ENCODE peak calls at places on chromosomes 12 and 14, in six cellular contexts. One of them, this sample, is unnamed.

GRCh38 chr12:92271341-92271740 is 125.7 kb upstream of the BTG1 start:
- DNase-seq in fibroblast of pulmonary artery: no peak
- DNase-seq in lower leg skin: no peak
- DNase-seq in thoracic aorta: no peak
- DNase-seq in fibroblast of lung: no peak
- DNase-seq in fibroblast of mammary gland: no peak
- DNase-seq in this sample: no peak

GRCh38 chr12:60195483-60195882 is 599.7 kb downstream of the SLC16A7 start:
- DNase-seq in fibroblast of pulmonary artery: no peak
- DNase-seq in lower leg skin: no peak
- DNase-seq in thoracic aorta: no peak
- DNase-seq in fibroblast of lung: no peak
- DNase-seq in fibroblast of mammary gland: no peak
- DNase-seq in this sample: no peak

GRCh38 chr14:24911324-24912095 is 138.4 kb downstream of the STXBP6 start:
- DNase-seq in fibroblast of pulmonary artery: peak; percentile 91
- DNase-seq in lower leg skin: no peak
- DNase-seq in thoracic aorta: no peak
- DNase-seq in fibroblast of lung: peak; percentile 91
- DNase-seq in fibroblast of mammary gland: peak; percentile 88
- DNase-seq in this sample: no peak

GRCh38 chr14:74248036-74248435 is 8.8 kb downstream of the VSX2 start:
- DNase-seq in fibroblast of pulmonary artery: no peak
- DNase-seq in lower leg skin: no peak
- DNase-seq in thoracic aorta: no peak
- DNase-seq in fibroblast of lung: no peak
- DNase-seq in fibroblast of mammary gland: no peak
- DNase-seq in this sample: no peak

GRCh38 chr14:99233222-99234035 is 38.6 kb downstream of the BCL11B start:
- DNase-seq in fibroblast of pulmonary artery: no peak
- DNase-seq in lower leg skin: no peak
- DNase-seq in thoracic aorta: no peak
- DNase-seq in fibroblast of lung: no peak
- DNase-seq in fibroblast of mammary gland: no peak
- DNase-seq in this sample: no peak

GRCh38 chr14:74525361-74525851 is 31.8 kb downstream of the ISCA2 start:
- DNase-seq in fibroblast of pulmonary artery: no peak
- DNase-seq in lower leg skin: no peak
- DNase-seq in thoracic aorta: no peak
- DNase-seq in fibroblast of lung: no peak
- DNase-seq in fibroblast of mammary gland: no peak
- DNase-seq in this sample: no peak

GRCh38 chr12:2666846-2667245 is 127.9 kb upstream of the FKBP4 start:
- DNase-seq in fibroblast of pulmonary artery: no peak
- DNase-seq in lower leg skin: no peak
- DNase-seq in thoracic aorta: no peak
- DNase-seq in fibroblast of lung: no peak
- DNase-seq in fibroblast of mammary gland: no peak
- DNase-seq in this sample: no peak

GRCh38 chr12:105922670-105923102 is 216.1 kb downstream of the NUAK1 start:
- DNase-seq in fibroblast of pulmonary artery: peak; percentile 59
- DNase-seq in lower leg skin: no peak
- DNase-seq in thoracic aorta: no peak
- DNase-seq in fibroblast of lung: peak; percentile 73
- DNase-seq in fibroblast of mammary gland: peak; percentile 47
- DNase-seq in this sample: no peak

GRCh38 chr14:106844608-106845285 is 1318.4 kb downstream of the TMEM121 start:
- DNase-seq in fibroblast of pulmonary artery: no peak
- DNase-seq in lower leg skin: peak; percentile 94
- DNase-seq in thoracic aorta: no peak
- DNase-seq in fibroblast of lung: no peak
- DNase-seq in fibroblast of mammary gland: peak; percentile 18
- DNase-seq in this sample: peak; percentile 65

GRCh38 chr14:46663382-46663781 is 11.8 kb upstream of the RPL10L start:
- DNase-seq in fibroblast of pulmonary artery: no peak
- DNase-seq in lower leg skin: no peak
- DNase-seq in thoracic aorta: no peak
- DNase-seq in fibroblast of lung: no peak
- DNase-seq in fibroblast of mammary gland: no peak
- DNase-seq in this sample: no peak

GRCh38 chr14:104735830-104736642 is 12.0 kb downstream of the ADSS1 start:
- DNase-seq in fibroblast of pulmonary artery: peak; percentile 75
- DNase-seq in lower leg skin: peak; percentile 96
- DNase-seq in thoracic aorta: peak; percentile 71
- DNase-seq in fibroblast of lung: peak; percentile 85
- DNase-seq in fibroblast of mammary gland: no peak
- DNase-seq in this sample: no peak

GRCh38 chr14:68172216-68172615 is 352.6 kb downstream of the RAD51B start:
- DNase-seq in fibroblast of pulmonary artery: no peak
- DNase-seq in lower leg skin: no peak
- DNase-seq in thoracic aorta: no peak
- DNase-seq in fibroblast of lung: no peak
- DNase-seq in fibroblast of mammary gland: no peak
- DNase-seq in this sample: no peak

GRCh38 chr12:46808317-46808716 is 17.5 kb downstream of the SLC38A4 start:
- DNase-seq in fibroblast of pulmonary artery: no peak
- DNase-seq in lower leg skin: no peak
- DNase-seq in thoracic aorta: no peak
- DNase-seq in fibroblast of lung: no peak
- DNase-seq in fibroblast of mammary gland: no peak
- DNase-seq in this sample: no peak

GRCh38 chr12:116280590-116281290 is 3.2 kb upstream of the MED13L start:
- DNase-seq in fibroblast of pulmonary artery: no peak
- DNase-seq in lower leg skin: no peak
- DNase-seq in thoracic aorta: no peak
- DNase-seq in fibroblast of lung: no peak
- DNase-seq in fibroblast of mammary gland: no peak
- DNase-seq in this sample: no peak

GRCh38 chr12:50568338-50569155 is 63.8 kb downstream of the DIP2B start:
- DNase-seq in fibroblast of pulmonary artery: peak; percentile 57
- DNase-seq in lower leg skin: no peak
- DNase-seq in thoracic aorta: no peak
- DNase-seq in fibroblast of lung: peak; percentile 40
- DNase-seq in fibroblast of mammary gland: peak; percentile 11
- DNase-seq in this sample: no peak

GRCh38 chr12:123712780-123713319 is 697 bp downstream of the ATP6V0A2 start:
- DNase-seq in fibroblast of pulmonary artery: no peak
- DNase-seq in lower leg skin: peak; percentile 84
- DNase-seq in thoracic aorta: no peak
- DNase-seq in fibroblast of lung: no peak
- DNase-seq in fibroblast of mammary gland: no peak
- DNase-seq in this sample: no peak

GRCh38 chr12:112838731-112839130 is 47.2 kb downstream of the RPH3A start:
- DNase-seq in fibroblast of pulmonary artery: no peak
- DNase-seq in lower leg skin: peak; percentile 34
- DNase-seq in thoracic aorta: no peak
- DNase-seq in fibroblast of lung: no peak
- DNase-seq in fibroblast of mammary gland: no peak
- DNase-seq in this sample: no peak

GRCh38 chr12:57090924-57091632 is 2.2 kb downstream of the NAB2 start:
- DNase-seq in fibroblast of pulmonary artery: no peak
- DNase-seq in lower leg skin: no peak
- DNase-seq in thoracic aorta: no peak
- DNase-seq in fibroblast of lung: no peak
- DNase-seq in fibroblast of mammary gland: peak; percentile 35
- DNase-seq in this sample: no peak

GRCh38 chr12:103482365-103482764 is 13.4 kb downstream of the C12orf42 start:
- DNase-seq in fibroblast of pulmonary artery: no peak
- DNase-seq in lower leg skin: no peak
- DNase-seq in thoracic aorta: no peak
- DNase-seq in fibroblast of lung: no peak
- DNase-seq in fibroblast of mammary gland: no peak
- DNase-seq in this sample: no peak

GRCh38 chr12:121227294-121227693 is 17.4 kb downstream of the P2RX4 start:
- DNase-seq in fibroblast of pulmonary artery: no peak
- DNase-seq in lower leg skin: no peak
- DNase-seq in thoracic aorta: no peak
- DNase-seq in fibroblast of lung: no peak
- DNase-seq in fibroblast of mammary gland: no peak
- DNase-seq in this sample: no peak

GRCh38 chr12:131116437-131117117 is 162.9 kb downstream of the ADGRD1 start:
- DNase-seq in fibroblast of pulmonary artery: peak; percentile 32
- DNase-seq in lower leg skin: no peak
- DNase-seq in thoracic aorta: no peak
- DNase-seq in fibroblast of lung: peak; percentile 15
- DNase-seq in fibroblast of mammary gland: peak; percentile 43
- DNase-seq in this sample: no peak
- TF ChIP-seq CTCF in fibroblast of pulmonary artery: no peak
- TF ChIP-seq CTCF in lower leg skin: no peak
- TF ChIP-seq CTCF in thoracic aorta: peak; percentile 7
- TF ChIP-seq CTCF in fibroblast of lung: no peak
- TF ChIP-seq CTCF in fibroblast of mammary gland: peak; percentile 20
- TF ChIP-seq CTCF in this sample: peak; percentile 31

DNA sequence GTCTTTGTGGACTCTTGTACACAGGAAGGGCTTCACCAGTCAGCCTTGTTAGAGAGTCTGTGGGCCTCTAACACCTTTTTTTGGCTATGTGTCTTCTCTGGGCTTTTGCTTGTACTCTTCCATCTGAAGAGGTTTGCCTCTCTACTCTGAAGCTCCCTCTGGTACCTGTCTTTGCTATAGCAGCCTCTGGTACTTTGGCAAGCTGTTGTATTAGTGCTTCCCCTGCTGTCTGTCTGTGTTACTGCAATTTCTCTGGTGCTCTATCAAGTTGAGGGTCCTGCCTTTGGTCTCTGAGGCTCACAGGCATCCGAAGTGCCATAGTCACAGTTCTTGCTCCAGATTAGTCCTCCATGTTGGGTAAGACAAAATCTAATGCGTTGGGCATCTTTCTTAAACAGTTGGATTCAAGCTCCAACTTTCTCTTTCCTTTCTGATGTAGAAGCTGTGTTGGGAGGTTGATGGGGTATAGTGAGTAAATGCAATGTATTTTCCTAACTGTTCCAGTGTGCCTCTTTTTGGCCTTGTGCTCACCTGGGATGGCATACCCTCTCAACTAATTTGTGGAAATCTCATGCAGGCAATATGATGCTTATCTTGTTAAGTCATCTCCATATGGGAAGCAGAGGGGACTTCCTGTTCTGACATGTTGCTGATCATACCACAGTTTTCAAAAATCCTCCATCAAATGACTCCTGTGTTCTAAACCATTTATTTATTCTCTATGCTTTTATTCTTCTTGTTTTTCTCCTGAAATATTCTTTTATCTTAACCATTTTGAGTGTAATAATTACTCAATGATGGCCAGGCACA is 88.8 kb downstream of the ATF7IP start:
- DNase-seq in fibroblast of pulmonary artery: peak; percentile 66
- DNase-seq in lower leg skin: no peak
- DNase-seq in thoracic aorta: no peak
- DNase-seq in fibroblast of lung: peak; percentile 49
- DNase-seq in fibroblast of mammary gland: peak; percentile 46
- DNase-seq in this sample: peak; percentile 49
- TF ChIP-seq CTCF in fibroblast of pulmonary artery: peak; percentile 74
- TF ChIP-seq CTCF in lower leg skin: no peak
- TF ChIP-seq CTCF in thoracic aorta: no peak
- TF ChIP-seq CTCF in fibroblast of lung: peak; percentile 18
- TF ChIP-seq CTCF in fibroblast of mammary gland: peak; percentile 61
- TF ChIP-seq CTCF in this sample: peak; percentile 68

DNA sequence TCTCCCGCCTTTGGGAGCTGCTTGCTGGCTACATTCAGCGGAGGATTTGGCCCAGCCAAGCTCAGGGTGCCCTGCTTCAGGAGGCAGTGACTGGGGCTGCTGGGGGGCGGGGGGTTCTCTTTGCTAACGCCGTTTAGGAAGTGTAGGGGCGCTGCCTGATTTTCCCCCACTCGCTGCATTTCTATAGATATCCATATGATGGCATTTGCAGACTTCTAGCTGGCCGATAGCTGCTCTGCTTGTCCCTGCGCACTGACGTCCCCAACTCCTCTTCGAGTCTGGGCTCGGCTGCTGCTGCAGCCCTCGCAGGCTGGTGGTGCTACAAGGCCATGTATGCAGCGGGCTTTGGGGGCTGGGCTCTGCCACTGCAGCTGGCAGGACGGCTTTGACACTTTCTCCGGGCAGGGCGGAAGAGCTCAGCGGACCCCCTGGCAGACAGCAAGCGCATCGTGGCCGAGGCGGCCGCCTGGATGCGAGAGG is 3.1 kb downstream of the LRFN5 start:
- DNase-seq in fibroblast of pulmonary artery: peak; percentile 79
- DNase-seq in lower leg skin: peak; percentile 89
- DNase-seq in thoracic aorta: no peak
- DNase-seq in fibroblast of lung: peak; percentile 87
- DNase-seq in fibroblast of mammary gland: peak; percentile 74
- DNase-seq in this sample: peak; percentile 25
- TF ChIP-seq CTCF in fibroblast of pulmonary artery: peak; percentile 50
- TF ChIP-seq CTCF in lower leg skin: no peak
- TF ChIP-seq CTCF in thoracic aorta: no peak
- TF ChIP-seq CTCF in fibroblast of lung: no peak
- TF ChIP-seq CTCF in fibroblast of mammary gland: peak; percentile 43
- TF ChIP-seq CTCF in this sample: no peak

GRCh38 chr12:55727643-55728184 is 1.1 kb downstream of the CD63 start:
- DNase-seq in fibroblast of pulmonary artery: peak; percentile 69
- DNase-seq in lower leg skin: peak; percentile 96
- DNase-seq in thoracic aorta: no peak
- DNase-seq in fibroblast of lung: peak; percentile 51
- DNase-seq in fibroblast of mammary gland: no peak
- DNase-seq in this sample: no peak

GRCh38 chr12:55728932-55729591 is at the start of gene CD63:
- DNase-seq in fibroblast of pulmonary artery: peak; percentile 90
- DNase-seq in lower leg skin: peak; percentile 98
- DNase-seq in thoracic aorta: no peak
- DNase-seq in fibroblast of lung: peak; percentile 96
- DNase-seq in fibroblast of mammary gland: peak; percentile 88
- DNase-seq in this sample: peak; percentile 93

GRCh38 chr12:55730447-55730820 is 1.6 kb upstream of the CD63 start:
- DNase-seq in fibroblast of pulmonary artery: no peak
- DNase-seq in lower leg skin: no peak
- DNase-seq in thoracic aorta: no peak
- DNase-seq in fibroblast of lung: no peak
- DNase-seq in fibroblast of mammary gland: no peak
- DNase-seq in this sample: peak; percentile 64

GRCh38 chr12:55728185-55728931 is 451 bp downstream of the CD63 start:
- DNase-seq in fibroblast of pulmonary artery: peak; percentile 69
- DNase-seq in lower leg skin: peak; percentile 97
- DNase-seq in thoracic aorta: no peak
- DNase-seq in fibroblast of lung: peak; percentile 70
- DNase-seq in fibroblast of mammary gland: no peak
- DNase-seq in this sample: peak; percentile 38

DNA sequence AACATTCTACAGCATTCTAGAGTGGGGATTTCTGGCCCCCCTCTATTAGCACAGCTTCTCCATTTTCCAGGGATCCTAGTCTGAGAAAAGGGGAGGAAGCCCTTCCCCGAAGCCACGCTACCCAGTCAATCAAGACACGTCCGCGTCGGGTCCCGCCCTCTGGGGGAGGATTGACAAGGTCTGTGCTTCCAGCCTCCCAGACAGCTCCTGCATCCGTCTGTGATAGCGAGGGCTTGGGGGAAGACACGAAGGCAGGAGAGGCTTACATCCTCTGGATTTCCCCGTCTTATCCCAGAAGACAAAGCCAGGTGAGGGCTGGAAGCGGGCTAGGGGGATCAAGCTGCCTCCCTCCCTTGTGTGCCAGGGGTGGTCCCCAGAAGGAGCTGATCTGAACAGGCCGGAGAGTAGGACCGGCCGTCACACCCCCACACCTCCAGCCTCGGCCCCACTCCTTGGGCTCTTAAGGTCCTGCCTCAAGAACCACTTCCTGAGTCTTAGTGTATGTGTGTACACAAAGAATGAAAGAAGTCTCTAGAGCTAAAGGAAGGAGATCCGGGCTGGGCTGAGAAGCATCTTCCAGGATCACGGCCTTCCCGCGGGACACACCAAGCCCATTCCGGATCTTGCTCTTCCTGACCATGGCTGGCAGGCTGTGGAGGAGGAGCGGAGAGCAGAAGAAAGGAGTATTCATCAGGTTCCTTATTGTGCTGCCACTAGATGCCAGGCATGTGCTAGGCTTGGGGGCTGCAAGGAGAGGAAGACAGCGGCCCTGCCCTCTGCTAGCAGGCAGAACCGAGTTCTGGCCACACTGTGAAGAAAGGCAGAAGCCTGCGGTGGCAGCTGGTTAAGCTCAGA is 1.0 kb upstream of the CD63 start:
- DNase-seq in fibroblast of pulmonary artery: peak; percentile 96
- DNase-seq in lower leg skin: peak; percentile 98
- DNase-seq in thoracic aorta: peak; percentile 83
- DNase-seq in fibroblast of lung: peak; percentile 57
- DNase-seq in fibroblast of mammary gland: peak; percentile 94
- DNase-seq in this sample: peak; percentile 85
- TF ChIP-seq CTCF in fibroblast of pulmonary artery: no peak
- TF ChIP-seq CTCF in lower leg skin: no peak
- TF ChIP-seq CTCF in thoracic aorta: no peak
- TF ChIP-seq CTCF in fibroblast of lung: no peak
- TF ChIP-seq CTCF in fibroblast of mammary gland: no peak
- TF ChIP-seq CTCF in this sample: no peak